ENCODE peak calls at places on chromosomes 2 and 18, in ten cellular contexts. W is HuH-7.5, E is GM13977, M is iPS-NIHi11, V is T follicular helper cell, G is endothelial cell, S is NCI-H774, U is GM12878, T is T47D, N is hippocampal formation. P is an unnamed sample.

GRCh38 chr18:74722237-74722636 is 124.6 kb downstream of the ZNF407 start:
- DNase-seq in W (no peak), E (no peak), M (no peak), V (no peak), G (no peak), S (no peak), U (no peak), T (no peak), N (no peak), P (no peak)

GRCh38 chr2:215833531-215834162 is 179.7 kb downstream of the MREG start:
- DNase-seq in W (peak; percentile 30), E (no peak), M (peak; percentile 32), V (no peak), G (no peak), S (peak; percentile 18), U (no peak), T (no peak), N (no peak), P (no peak)

GRCh38 chr2:24122-24521 is 22.2 kb downstream of the FAM110C start:
- DNase-seq in W (no peak), E (no peak), M (no peak), V (no peak), G (no peak), S (no peak), U (no peak), T (no peak), N (no peak), P (no peak)

GRCh38 chr2:19911799-19912509 is 10.2 kb upstream of the TTC32 start:
- DNase-seq in W (no peak), E (no peak), M (no peak), V (no peak), G (no peak), S (no peak), U (no peak), T (no peak), N (no peak), P (no peak)

GRCh38 chr2:31522742-31523141 is 58.0 kb downstream of the SRD5A2 start:
- DNase-seq in W (no peak), E (no peak), M (no peak), V (no peak), G (no peak), S (no peak), U (no peak), T (no peak), N (no peak), P (no peak)

GRCh38 chr2:137951606-137952005 is 12.7 kb upstream of the HNMT start:
- DNase-seq in W (no peak), E (no peak), M (no peak), V (no peak), G (no peak), S (no peak), U (no peak), T (no peak), N (no peak), P (no peak)

GRCh38 chr2:68404164-68404563 is 39.1 kb downstream of the PLEK start:
- DNase-seq in W (no peak), E (no peak), M (no peak), V (no peak), G (no peak), S (no peak), U (no peak), T (no peak), N (no peak), P (no peak)

GRCh38 chr2:16174693-16175045 is 234.3 kb downstream of the MYCN start:
- DNase-seq in W (no peak), E (no peak), M (no peak), V (no peak), G (no peak), S (no peak), U (no peak), T (no peak), N (no peak), P (no peak)

GRCh38 chr2:133710613-133711012 is 142.3 kb upstream of the NCKAP5 start:
- DNase-seq in W (no peak), E (no peak), M (no peak), V (no peak), G (no peak), S (no peak), U (no peak), T (no peak), N (no peak), P (no peak)

GRCh38 chr2:57376985-57377384 is 669.6 kb upstream of the VRK2 start:
- DNase-seq in W (no peak), E (peak; percentile 23), M (peak; percentile 5), V (no peak), G (no peak), S (no peak), U (no peak), T (no peak), N (peak; percentile 0), P (no peak)